ENCODE peak calls at places on chromosomes 5 and 9, in four cellular contexts. I is A549, D is PC-3, R is right lobe of liver. L is an unnamed sample. For H3K9me3, the result is how much of the 10 kb centered on the place peaks cover.

GRCh38 chr9:81589819-81590218 is 99.5 kb downstream of the TLE1 start:
- DNase-seq in R (no peak), D (no peak), I (no peak), L (no peak)

GRCh38 chr9:136882109-136882946 is 4.0 kb upstream of the TRAF2 start:
- DNase-seq in D (peak), R (peak), I (peak), L (peak)

GRCh38 chr5:4226565-4226964 is 630.9 kb downstream of the IRX1 start:
- DNase-seq in I (no peak), D (no peak), R (no peak), L (no peak)

GRCh38 chr9:130938652-130939404 is at the start of gene FIBCD1:
- DNase-seq in R (no peak), I (peak), D (peak), L (no peak)

GRCh38 chr5:176877793-176878331 is 21.3 kb downstream of the HK3 start:
- DNase-seq in R (no peak), D (no peak), I (no peak), L (no peak)

GRCh38 chr5:69502375-69503143 is 10.0 kb downstream of the OCLN start:
- DNase-seq in R (no peak), D (peak), I (no peak), L (no peak)

GRCh38 chr9:81685763-81686613 is 3.4 kb downstream of the TLE1 start:
- DNase-seq in D (peak), I (no peak), R (no peak), L (peak)

GRCh38 chr9:83238871-83239624 is 176.1 kb upstream of the RASEF start:
- DNase-seq in D (no peak), R (no peak), I (no peak), L (no peak)

GRCh38 chr5:32462618-32463017 is 18.1 kb upstream of the ZFR start:
- DNase-seq in R (no peak), I (peak), D (peak), L (no peak)

GRCh38 chr9:34332370-34332964 is 3.1 kb downstream of the NUDT2 start:
- DNase-seq in R (no peak), D (peak), I (peak), L (no peak)

DNA sequence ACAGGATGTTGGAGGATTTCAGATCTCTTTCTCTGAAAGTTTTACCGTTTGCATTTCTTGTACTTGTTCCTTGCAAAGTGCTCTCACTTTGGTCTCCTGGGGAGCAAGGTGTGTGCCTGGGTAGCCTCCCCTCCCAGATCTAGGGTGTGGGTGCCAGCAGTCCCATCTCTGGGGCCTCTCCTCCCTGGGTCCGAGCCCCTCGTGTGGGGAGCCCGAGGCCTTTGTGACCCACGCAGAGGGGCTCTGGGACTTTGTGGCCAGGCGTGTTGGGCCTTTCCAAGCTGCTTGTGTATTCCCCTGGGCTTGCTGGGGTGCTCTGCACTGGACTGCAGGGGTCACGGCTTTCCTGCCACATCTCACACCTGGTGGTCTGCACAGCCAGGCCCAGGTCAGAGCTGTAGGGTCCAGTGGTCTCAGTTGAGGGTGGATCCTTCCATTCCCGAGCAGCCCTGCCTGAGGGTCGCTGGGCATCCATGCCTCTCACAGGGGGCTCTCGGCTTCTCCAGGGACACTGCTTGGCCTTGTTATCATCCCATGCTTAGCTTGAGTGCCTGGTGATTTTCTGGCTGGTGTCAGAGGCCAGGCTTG is 96.3 kb downstream of the CACNA1B start:
- DNase-seq in R (no peak), I (no peak), D (no peak), L (no peak)
- H3K9me3 ChIP-seq in R (under half), I (under half), D (under half), L (under half)

GRCh38 chr5:36059571-36060515 is 6.8 kb downstream of the UGT3A2 start:
- DNase-seq in I (no peak), R (no peak), D (peak), L (no peak)

GRCh38 chr5:36066001-36066539 is 612 bp downstream of the UGT3A2 start:
- DNase-seq in I (no peak), D (no peak), R (no peak), L (no peak)

GRCh38 chr5:36058776-36059175 is 7.9 kb downstream of the UGT3A2 start:
- DNase-seq in I (no peak), R (no peak), D (no peak), L (no peak)

GRCh38 chr5:36055984-36056383 is 10.7 kb downstream of the UGT3A2 start:
- DNase-seq in I (no peak), D (no peak), R (no peak), L (no peak)

GRCh38 chr5:36060516-36060885 is 6.2 kb downstream of the UGT3A2 start:
- DNase-seq in D (peak), R (no peak), I (peak), L (no peak)
- TF ChIP-seq CTCF in D (peak), R (peak), I (peak), L (no peak)

GRCh38 chr9:94809778-94810177 is 83.3 kb downstream of the AOPEP start:
- DNase-seq in D (no peak), I (no peak), R (no peak), L (no peak)
- H3K9me3 ChIP-seq in D (under half), I (under half), R (under half), L (under half)

GRCh38 chr5:75512383-75513074 is 838 bp downstream of the POLK start:
- DNase-seq in D (no peak), I (no peak), R (no peak), L (no peak)

GRCh38 chr5:75510836-75511434 is 494 bp downstream of the CERT1 start:
- DNase-seq in R (peak), D (peak), I (peak), L (peak)

GRCh38 chr5:75510417-75510835 is 1.0 kb downstream of the CERT1 start:
- DNase-seq in R (no peak), I (no peak), D (peak), L (peak)

GRCh38 chr5:75509956-75510355 is 1.5 kb downstream of the CERT1 start:
- DNase-seq in D (peak), R (no peak), I (no peak), L (peak)

GRCh38 chr5:75511435-75512382 is at the start of the genes CERT1 and POLK:
- DNase-seq in I (peak), R (peak), D (peak), L (peak)
- TF ChIP-seq CTCF in I (no peak), R (no peak), D (no peak), L (no peak)

DNA sequence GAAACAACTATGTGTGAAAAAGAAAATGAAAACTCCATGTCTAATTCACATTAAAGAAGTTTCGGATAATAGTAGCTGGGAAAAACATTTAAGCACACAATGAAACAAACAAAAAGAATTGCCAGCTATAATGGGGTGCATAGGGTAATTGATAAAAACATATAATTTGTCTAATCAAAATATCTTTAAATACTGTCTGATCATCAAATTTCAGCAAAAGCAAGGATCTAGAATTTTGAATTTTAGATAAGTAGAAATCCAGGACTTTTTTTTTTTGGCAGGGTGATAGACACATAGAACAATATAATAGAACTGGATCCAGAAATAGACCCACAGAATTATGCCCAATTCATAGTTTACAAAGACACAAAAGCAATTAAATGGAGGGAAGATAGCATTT is 585.0 kb downstream of the TAF11L14 start:
- DNase-seq in D (no peak), R (no peak), I (no peak), L (no peak)
- H3K9me3 ChIP-seq in D (under half), R (under half), I (under half), L (under half)

DNA sequence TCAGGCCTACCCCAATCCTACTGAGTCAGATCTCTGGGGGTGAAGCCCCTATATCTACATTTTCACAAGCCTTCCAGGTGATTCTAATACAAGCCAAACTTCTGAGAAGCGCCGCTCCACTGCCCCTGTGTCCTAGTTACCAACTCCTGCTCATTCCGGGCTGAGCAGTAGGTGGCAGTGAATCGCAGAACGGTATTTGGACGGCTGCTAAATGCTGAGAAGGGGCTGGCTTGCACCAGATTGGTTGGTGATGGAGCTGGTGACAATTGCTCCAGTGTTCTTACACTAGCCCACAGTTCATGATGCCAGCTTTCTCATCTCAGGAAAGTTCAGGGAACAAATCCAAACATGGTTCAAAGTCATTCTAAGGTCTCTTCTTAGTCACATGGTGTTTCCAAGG is 31.1 kb upstream of the FGF1 start:
- DNase-seq in D (peak), I (peak), R (peak), L (peak)
- TF ChIP-seq CTCF in D (peak), I (no peak), R (peak), L (no peak)

GRCh38 chr9:121837113-121838010 is 185.9 kb downstream of the DAB2IP start:
- DNase-seq in D (no peak), R (no peak), I (no peak), L (no peak)
- H3K9me3 ChIP-seq in D (under half), R (under half), I (under half), L (under half)

DNA sequence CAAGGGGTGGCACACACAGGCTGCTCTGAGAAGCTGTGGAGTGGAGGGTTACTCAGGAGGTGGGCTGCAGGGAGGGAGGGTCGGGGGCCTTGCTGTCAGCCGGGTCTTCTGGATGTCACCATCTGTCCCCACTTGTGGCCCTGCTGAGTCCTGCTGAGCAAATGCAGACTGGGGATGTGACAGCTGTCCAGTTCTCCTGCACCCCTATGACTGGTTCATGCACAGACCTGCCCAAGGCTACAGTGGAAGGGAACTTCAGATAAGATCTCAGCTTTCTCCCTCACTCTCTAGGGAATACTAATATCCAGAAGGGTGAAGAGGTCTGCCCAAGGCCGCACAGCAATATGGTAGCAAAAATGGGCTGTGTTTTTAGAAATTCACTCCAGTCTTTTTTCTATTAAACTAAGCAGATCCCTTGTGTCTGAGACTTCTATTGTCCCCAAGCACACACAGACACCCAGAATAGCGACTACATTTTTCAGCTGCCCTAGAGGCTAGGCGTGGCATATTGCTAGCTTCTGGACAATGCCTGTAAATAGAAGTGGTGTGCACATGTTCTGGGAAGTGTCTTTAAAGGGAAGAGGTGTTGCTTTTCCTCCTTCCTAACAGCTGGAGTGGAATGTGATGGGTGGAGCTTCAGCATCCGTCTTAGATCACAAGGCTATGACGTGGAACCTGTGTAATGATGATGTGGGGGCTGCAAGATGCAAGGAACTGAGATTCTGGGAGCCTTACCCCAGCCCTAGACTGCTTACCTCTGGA is 51.1 kb upstream of the TBC1D2 start:
- DNase-seq in I (no peak), R (no peak), D (no peak), L (no peak)
- TF ChIP-seq CTCF in I (no peak), R (no peak), D (no peak), L (no peak)

DNA sequence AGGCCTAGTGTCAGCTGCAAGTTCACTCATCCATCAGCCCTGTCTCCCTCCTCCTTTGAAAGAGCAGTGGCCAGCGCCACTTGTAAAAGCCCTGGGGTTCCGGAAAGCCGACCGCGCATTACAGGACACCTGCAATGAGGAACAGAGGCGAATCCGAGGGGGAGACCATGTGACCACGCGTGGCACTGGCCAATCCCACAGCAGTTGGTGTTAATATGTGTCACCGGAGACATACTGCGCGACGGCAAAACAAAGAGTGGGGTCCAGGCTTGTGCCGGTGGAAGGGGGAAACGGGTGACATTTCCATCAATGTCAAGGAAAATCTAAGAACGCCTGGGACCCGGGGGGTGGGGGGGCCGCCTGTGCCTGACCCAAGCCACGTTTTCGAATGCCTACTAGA is 480.8 kb downstream of the SPATA31A7 start:
- DNase-seq in D (no peak), R (no peak), I (no peak), L (no peak)
- H3K9me3 ChIP-seq in D (under half), R (under half), I (under half), L (under half)

GRCh38 chr9:89815903-89816573 is 211.2 kb downstream of the GADD45G start:
- DNase-seq in R (no peak), D (no peak), I (no peak), L (no peak)

GRCh38 chr9:89815061-89815902 is 210.5 kb downstream of the GADD45G start:
- DNase-seq in D (no peak), R (no peak), I (no peak), L (no peak)

GRCh38 chr9:89813482-89813881 is 208.7 kb downstream of the GADD45G start:
- DNase-seq in D (no peak), R (no peak), I (no peak), L (no peak)

GRCh38 chr9:89812556-89813181 is 207.9 kb downstream of the GADD45G start:
- DNase-seq in D (no peak), I (no peak), R (no peak), L (no peak)

GRCh38 chr9:89814340-89815040 is 209.7 kb downstream of the GADD45G start:
- DNase-seq in D (no peak), R (no peak), I (no peak), L (no peak)
- TF ChIP-seq CTCF in D (no peak), R (no peak), I (no peak), L (no peak)